ENCODE peak calls at places on chromosome 18, in seven cellular contexts. G is esophagus muscularis mucosa, A is tibial nerve, I is stomach, E is transverse colon, R is K562, P is SK-N-SH. U is an unnamed sample. For H3K27me3, the result is how much of the 10 kb centered on the place peaks cover.

GRCh38 chr18:27847412-27847811 is 329.5 kb downstream of the CDH2 start:
- DNase-seq in G (no peak), A (no peak), I (no peak), E (no peak), R (no peak), P (no peak), U (no peak)

GRCh38 chr18:62828091-62828640 is 112.8 kb downstream of the PHLPP1 start:
- DNase-seq in G (no peak), A (no peak), I (no peak), E (no peak), R (no peak), P (no peak), U (no peak)

GRCh38 chr18:13446581-13447470 is 228.3 kb downstream of the LDLRAD4 start:
- DNase-seq in G (no peak), A (no peak), I (no peak), E (no peak), R (no peak), P (no peak), U (no peak)

GRCh38 chr18:25621682-25622081 is 269.7 kb upstream of the ZNF521 start:
- DNase-seq in G (no peak), A (no peak), I (no peak), E (no peak), R (no peak), P (no peak), U (no peak)

GRCh38 chr18:63676526-63676925 is 14.8 kb upstream of the SERPINB3 start:
- DNase-seq in G (no peak), A (no peak), I (peak), E (no peak), R (no peak), P (no peak), U (peak)

GRCh38 chr18:7201096-7201495 is 29.8 kb upstream of the LRRC30 start:
- DNase-seq in G (no peak), A (no peak), I (no peak), E (no peak), R (no peak), P (no peak), U (no peak)

GRCh38 chr18:41771971-41772370 is 183.1 kb upstream of the PIK3C3 start:
- DNase-seq in G (no peak), A (no peak), I (no peak), E (no peak), R (no peak), P (no peak), U (no peak)

GRCh38 chr18:55337908-55338521 is 250.0 kb downstream of the TCF4 start:
- DNase-seq in G (no peak), A (no peak), I (no peak), E (no peak), R (no peak), P (no peak), U (no peak)

GRCh38 chr18:34342960-34343359 is 118.2 kb upstream of the NOL4 start:
- DNase-seq in G (no peak), A (no peak), I (no peak), E (no peak), R (no peak), P (no peak), U (no peak)

GRCh38 chr18:59623456-59624383 is 73.5 kb downstream of the CCBE1 start:
- DNase-seq in G (peak), A (no peak), I (no peak), E (no peak), R (no peak), P (no peak), U (no peak)

GRCh38 chr18:46332956-46333355 is 228.8 kb downstream of the HAUS1 start:
- DNase-seq in G (no peak), A (no peak), I (no peak), E (no peak), R (no peak), P (peak), U (no peak)

GRCh38 chr18:41162781-41163180 is 792.3 kb upstream of the PIK3C3 start:
- DNase-seq in G (no peak), A (no peak), I (no peak), E (no peak), R (no peak), P (no peak), U (no peak)

GRCh38 chr18:34694611-34695165 is 15.4 kb upstream of the DTNA start:
- DNase-seq in G (no peak), A (no peak), I (no peak), E (no peak), R (no peak), P (peak), U (no peak)

GRCh38 chr18:46333371-46334199 is 229.4 kb downstream of the HAUS1 start:
- DNase-seq in G (no peak), A (no peak), I (no peak), E (no peak), R (peak), P (peak), U (peak)

GRCh38 chr18:7338846-7339245 is 108.0 kb downstream of the LRRC30 start:
- DNase-seq in G (peak), A (no peak), I (no peak), E (no peak), R (no peak), P (no peak), U (no peak)

GRCh38 chr18:79924814-79925655 is 26.4 kb downstream of the SLC66A2 start:
- DNase-seq in G (no peak), A (no peak), I (peak), E (peak), R (no peak), P (no peak), U (peak)

GRCh38 chr18:58606236-58606635 is 22.7 kb downstream of the ALPK2 start:
- DNase-seq in G (no peak), A (no peak), I (no peak), E (no peak), R (no peak), P (no peak), U (no peak)

GRCh38 chr18:58604301-58604700 is 24.6 kb downstream of the ALPK2 start:
- DNase-seq in G (no peak), A (no peak), I (no peak), E (no peak), R (no peak), P (no peak), U (no peak)

GRCh38 chr18:58603365-58604067 is 25.4 kb downstream of the ALPK2 start:
- DNase-seq in G (no peak), A (no peak), I (no peak), E (no peak), R (no peak), P (no peak), U (no peak)

GRCh38 chr18:58608216-58608615 is 20.7 kb downstream of the ALPK2 start:
- DNase-seq in G (no peak), A (no peak), I (no peak), E (no peak), R (no peak), P (no peak), U (no peak)

DNA sequence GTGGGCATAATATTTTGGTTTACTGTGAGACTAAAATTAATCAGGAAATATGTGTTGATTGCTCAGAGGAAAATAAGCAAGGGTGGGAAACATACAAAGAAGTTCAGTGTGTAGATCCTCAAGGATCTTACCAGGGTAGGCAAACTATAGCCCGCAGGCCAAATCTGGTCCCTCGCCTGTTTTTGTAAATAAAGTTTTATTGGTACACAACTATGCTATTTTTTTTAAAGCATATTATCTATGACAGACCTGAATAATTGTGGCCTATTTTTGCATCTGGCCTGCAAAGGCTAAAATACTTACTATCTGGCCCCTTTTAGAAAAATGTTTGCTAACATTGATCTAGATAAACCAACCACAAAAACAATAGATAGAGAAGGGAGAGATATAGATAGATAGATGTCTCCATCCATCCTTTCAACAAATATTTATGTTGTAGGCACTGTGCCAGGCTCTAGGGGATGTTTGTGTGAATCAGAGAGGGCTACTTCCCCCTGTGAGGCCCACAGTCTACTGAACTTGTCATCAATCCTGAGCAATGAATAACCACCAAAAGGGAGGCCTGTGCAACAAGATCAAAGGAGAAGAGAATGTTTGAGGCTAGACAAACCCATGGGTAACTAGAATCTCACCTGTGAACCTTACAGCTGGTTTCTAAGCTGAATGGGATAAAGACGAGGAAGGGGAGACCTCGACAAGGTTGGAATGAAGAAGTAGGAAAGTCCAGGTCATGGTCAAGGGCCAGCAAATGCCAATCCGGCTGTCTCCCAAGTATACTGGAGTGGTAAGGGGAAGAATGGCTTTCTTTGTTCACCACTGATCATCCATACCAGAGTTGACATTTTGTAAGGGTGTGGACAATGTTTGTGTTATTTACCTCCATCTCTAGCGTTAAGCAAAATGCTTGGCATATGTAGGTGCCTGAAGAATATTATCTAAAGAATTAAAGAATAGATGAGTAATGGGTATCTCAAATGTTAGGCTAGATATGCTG is 23.6 kb downstream of the ALPK2 start:
- DNase-seq in G (no peak), A (no peak), I (no peak), E (no peak), R (no peak), P (no peak), U (no peak)
- TF ChIP-seq EP300 in G (no peak), A (no peak), I (no peak), E (no peak), R (no peak), P (peak), U (no peak)

DNA sequence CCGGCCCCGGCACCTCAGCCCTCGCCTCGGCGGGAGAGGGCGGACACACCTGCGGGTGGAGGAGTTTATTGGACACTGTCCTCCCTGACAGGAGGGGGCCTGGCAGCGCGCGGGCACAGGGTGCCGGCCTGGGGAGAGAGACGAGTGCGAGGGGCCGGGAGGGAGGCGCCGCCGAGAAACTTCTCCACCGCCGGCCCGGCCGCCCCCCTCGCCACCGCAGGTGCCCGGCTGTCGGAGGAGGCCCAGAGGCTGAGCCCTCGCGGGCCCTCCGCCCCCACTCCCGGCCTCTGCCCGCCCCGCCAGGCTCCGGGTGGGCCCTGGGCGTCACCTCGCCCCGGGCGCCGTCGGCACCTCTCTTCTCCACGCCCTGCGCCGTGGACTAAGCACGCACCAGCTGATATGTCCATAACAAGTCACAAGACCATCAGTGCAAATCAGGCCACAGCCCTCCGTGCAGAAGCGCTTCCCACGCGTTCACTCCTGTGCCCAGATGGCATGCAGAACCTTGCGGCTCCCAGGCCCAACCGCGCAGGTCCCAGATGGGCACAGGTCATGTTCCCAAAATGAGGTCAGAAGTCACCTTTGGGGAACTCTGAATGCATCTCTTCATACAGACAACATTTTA is 311.2 kb downstream of the CELF4 start:
- DNase-seq in G (no peak), A (no peak), I (peak), E (no peak), R (peak), P (no peak), U (no peak)
- H3K27me3 ChIP-seq in G (half or more), A (under half), I (half or more), E (half or more), R (under half), P (under half), U (under half)

DNA sequence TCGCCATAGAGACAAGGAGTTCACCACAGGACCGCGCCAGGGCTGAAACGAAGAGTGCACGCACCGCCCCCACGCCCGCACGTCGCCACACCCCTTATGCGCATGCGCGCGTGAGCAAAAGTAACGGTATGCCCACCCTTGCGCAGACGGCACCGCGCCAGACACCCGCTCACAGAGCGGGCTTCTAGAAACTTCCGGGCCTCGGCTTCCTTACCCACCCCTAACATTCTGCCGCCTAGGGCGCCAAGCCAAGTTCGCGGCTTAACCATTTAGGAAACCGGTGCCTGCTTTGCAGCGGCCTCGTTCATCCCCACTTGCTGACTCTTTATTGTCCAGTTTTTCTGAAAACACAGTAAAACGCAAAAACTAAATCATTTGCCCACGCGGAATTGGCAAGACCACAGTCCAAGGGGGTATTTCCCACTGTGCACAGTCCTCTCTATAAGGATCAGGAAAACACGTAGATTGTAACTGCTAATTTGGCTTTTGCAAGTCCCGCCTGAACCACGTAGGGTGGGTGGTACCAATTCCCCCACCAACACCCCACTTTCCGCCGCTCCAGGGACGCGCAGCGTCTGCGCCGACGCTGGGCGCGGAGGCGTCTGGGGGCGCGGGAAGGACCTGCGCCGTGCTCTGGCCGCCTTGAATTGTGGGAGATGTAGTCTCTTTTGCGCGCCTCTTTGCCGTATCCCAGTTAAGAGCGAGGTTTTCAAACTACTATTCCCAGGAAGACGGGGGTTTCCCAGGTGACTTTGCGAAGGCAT is at the start of the genes FBXO15 and TIMM21:
- DNase-seq in G (peak), A (peak), I (peak), E (peak), R (peak), P (peak), U (peak)
- TF ChIP-seq EP300 in G (no peak), A (peak), I (no peak), E (no peak), R (peak), P (no peak), U (peak)

GRCh38 chr18:78151234-78151633 is 828.4 kb upstream of the SALL3 start:
- DNase-seq in G (peak), A (no peak), I (no peak), E (no peak), R (no peak), P (no peak), U (no peak)
- H3K27me3 ChIP-seq in G (under half), A (under half), I (under half), E (under half), R (under half), P (under half), U (under half)